ENCODE peak calls at places on chromosomes 12 and 14, in ten cellular contexts. V is neuronal stem cell, I is PC-3, U is stomach, W is breast epithelium, A is uterus, Q is psoas muscle, S is H1, M is fibroblast of lung, F is tibial nerve. G is an unnamed sample. For H3K9me3, the result is how much of the 10 kb centered on the place peaks cover.

GRCh38 chr12:92434607-92435025 is 268.2 kb upstream of the PLEKHG7 start:
- DNase-seq in V (no peak), I (no peak), U (no peak), W (no peak), A (no peak), Q (no peak), S (no peak), M (no peak), F (no peak), G (no peak)

GRCh38 chr12:63846249-63846967 is 1.9 kb downstream of the SRGAP1 start:
- DNase-seq in V (no peak), I (peak), U (no peak), W (no peak), A (no peak), Q (no peak), S (no peak), M (peak), F (no peak), G (no peak)

GRCh38 chr14:94423465-94424056 is 29.0 kb downstream of the SERPINA11 start:
- DNase-seq in V (peak), I (peak), U (peak), W (peak), A (peak), Q (peak), S (peak), M (peak), F (peak), G (peak)

GRCh38 chr12:28973491-28973890 is 175.6 kb upstream of the FAR2 start:
- DNase-seq in V (no peak), I (no peak), U (no peak), W (no peak), A (no peak), Q (no peak), S (no peak), M (no peak), F (no peak), G (no peak)

GRCh38 chr12:113889806-113890581 is 76.1 kb downstream of the RBM19 start:
- DNase-seq in V (no peak), I (no peak), U (no peak), W (no peak), A (peak), Q (no peak), S (no peak), M (no peak), F (no peak), G (no peak)

GRCh38 chr14:95465936-95466335 is 50.5 kb downstream of the SYNE3 start:
- DNase-seq in V (no peak), I (no peak), U (no peak), W (no peak), A (no peak), Q (no peak), S (no peak), M (no peak), F (no peak), G (no peak)

GRCh38 chr12:51871126-51871525 is 16.8 kb upstream of the ANKRD33 start:
- DNase-seq in V (no peak), I (no peak), U (no peak), W (no peak), A (no peak), Q (peak), S (no peak), M (no peak), F (peak), G (no peak)

GRCh38 chr12:109539508-109539907 is 33.8 kb downstream of the MMAB start:
- DNase-seq in V (no peak), I (peak), U (no peak), W (no peak), A (no peak), Q (no peak), S (no peak), M (peak), F (no peak), G (no peak)

GRCh38 chr12:109544955-109545531 is 28.3 kb downstream of the MMAB start:
- DNase-seq in V (no peak), I (peak), U (no peak), W (no peak), A (no peak), Q (no peak), S (no peak), M (peak), F (no peak), G (no peak)

GRCh38 chr12:112479413-112479812 is 60.7 kb downstream of the PTPN11 start:
- DNase-seq in V (no peak), I (no peak), U (no peak), W (no peak), A (no peak), Q (no peak), S (no peak), M (no peak), F (no peak), G (no peak)

GRCh38 chr12:51368640-51369517 is 22.3 kb downstream of the GALNT6 start:
- DNase-seq in V (no peak), I (no peak), U (peak), W (no peak), A (no peak), Q (peak), S (no peak), M (no peak), F (no peak), G (no peak)

GRCh38 chr12:25979563-25979962 is 21.1 kb downstream of the RASSF8 start:
- DNase-seq in V (no peak), I (peak), U (no peak), W (no peak), A (no peak), Q (no peak), S (no peak), M (no peak), F (no peak), G (no peak)

GRCh38 chr14:100533647-100534485 is 53.4 kb downstream of the BEGAIN start:
- DNase-seq in V (no peak), I (no peak), U (peak), W (peak), A (peak), Q (peak), S (no peak), M (peak), F (peak), G (no peak)

GRCh38 chr14:53963491-53964227 is 7.0 kb upstream of the BMP4 start:
- DNase-seq in V (no peak), I (peak), U (peak), W (peak), A (peak), Q (peak), S (peak), M (peak), F (no peak), G (no peak)

GRCh38 chr14:40697221-40697620 is 909.5 kb upstream of the LRFN5 start:
- DNase-seq in V (no peak), I (peak), U (no peak), W (no peak), A (no peak), Q (no peak), S (no peak), M (no peak), F (no peak), G (no peak)

GRCh38 chr12:62606654-62607053 is 140.0 kb downstream of the MON2 start:
- DNase-seq in V (no peak), I (no peak), U (no peak), W (no peak), A (no peak), Q (no peak), S (no peak), M (no peak), F (no peak), G (no peak)

GRCh38 chr14:105900398-105901160 is 374.2 kb downstream of the TMEM121 start:
- DNase-seq in V (no peak), I (no peak), U (no peak), W (no peak), A (no peak), Q (no peak), S (no peak), M (no peak), F (no peak), G (no peak)

GRCh38 chr14:105899657-105900397 is 373.4 kb downstream of the TMEM121 start:
- DNase-seq in V (no peak), I (no peak), U (no peak), W (no peak), A (no peak), Q (no peak), S (no peak), M (no peak), F (no peak), G (no peak)

GRCh38 chr14:105897725-105898113 is 371.3 kb downstream of the TMEM121 start:
- DNase-seq in V (no peak), I (no peak), U (no peak), W (no peak), A (no peak), Q (peak), S (no peak), M (no peak), F (no peak), G (no peak)

GRCh38 chr14:105898482-105899010 is 372.2 kb downstream of the TMEM121 start:
- DNase-seq in V (no peak), I (no peak), U (no peak), W (no peak), A (no peak), Q (peak), S (no peak), M (no peak), F (no peak), G (no peak)

DNA sequence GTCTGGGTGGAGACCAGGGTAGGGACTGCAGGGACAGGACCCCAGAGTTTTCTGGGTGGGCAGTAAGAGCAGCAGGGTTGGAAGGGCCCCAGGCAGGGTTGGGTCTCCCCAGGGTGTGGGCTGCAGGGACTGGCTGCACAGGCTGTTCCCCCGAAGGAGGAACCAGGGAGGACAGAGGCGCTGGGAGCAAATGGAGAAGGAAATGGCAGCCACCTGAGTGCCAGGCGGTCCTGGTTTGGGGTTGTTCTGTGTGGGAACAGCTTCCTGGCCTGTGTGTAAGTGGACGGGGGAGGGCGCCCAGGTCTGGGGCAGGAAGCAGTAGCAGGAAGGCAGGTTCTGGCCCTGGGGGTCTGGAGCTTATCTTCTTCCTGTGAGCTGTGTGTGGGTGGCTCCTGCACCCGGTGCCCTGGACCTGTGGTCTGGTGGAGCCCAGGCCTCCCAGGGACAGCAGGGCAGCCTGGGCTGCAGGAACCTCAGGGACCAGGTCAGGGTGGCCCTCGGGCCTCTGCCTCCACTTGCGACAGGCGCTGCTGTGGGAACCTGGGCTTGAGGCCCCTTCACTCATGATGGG is 372.8 kb downstream of the TMEM121 start:
- DNase-seq in V (no peak), I (no peak), U (no peak), W (no peak), A (no peak), Q (peak), S (no peak), M (no peak), F (no peak), G (no peak)
- H3K9me3 ChIP-seq in V (under half), I (under half), U (under half), W (under half), A (under half), Q (under half), S (half or more), M (under half), F (under half), G (under half)

GRCh38 chr12:120317258-120318105 is 10.1 kb downstream of the PLA2G1B start:
- DNase-seq in V (peak), I (peak), U (peak), W (peak), A (peak), Q (peak), S (peak), M (peak), F (peak), G (peak)

GRCh38 chr12:120314220-120314619 is 12.1 kb downstream of the SIRT4 start:
- DNase-seq in V (no peak), I (peak), U (no peak), W (no peak), A (no peak), Q (no peak), S (peak), M (no peak), F (no peak), G (peak)

GRCh38 chr12:120321382-120322202 is 6.0 kb downstream of the PLA2G1B start:
- DNase-seq in V (no peak), I (no peak), U (peak), W (no peak), A (no peak), Q (no peak), S (no peak), M (no peak), F (no peak), G (no peak)

GRCh38 chr12:120316798-120317257 is 10.8 kb downstream of the PLA2G1B start:
- DNase-seq in V (peak), I (peak), U (no peak), W (no peak), A (no peak), Q (no peak), S (peak), M (no peak), F (no peak), G (no peak)
- H3K4me3 ChIP-seq in V (peak), I (peak), U (peak), W (peak), A (peak), Q (peak), S (peak), M (peak), F (peak), G (peak)

DNA sequence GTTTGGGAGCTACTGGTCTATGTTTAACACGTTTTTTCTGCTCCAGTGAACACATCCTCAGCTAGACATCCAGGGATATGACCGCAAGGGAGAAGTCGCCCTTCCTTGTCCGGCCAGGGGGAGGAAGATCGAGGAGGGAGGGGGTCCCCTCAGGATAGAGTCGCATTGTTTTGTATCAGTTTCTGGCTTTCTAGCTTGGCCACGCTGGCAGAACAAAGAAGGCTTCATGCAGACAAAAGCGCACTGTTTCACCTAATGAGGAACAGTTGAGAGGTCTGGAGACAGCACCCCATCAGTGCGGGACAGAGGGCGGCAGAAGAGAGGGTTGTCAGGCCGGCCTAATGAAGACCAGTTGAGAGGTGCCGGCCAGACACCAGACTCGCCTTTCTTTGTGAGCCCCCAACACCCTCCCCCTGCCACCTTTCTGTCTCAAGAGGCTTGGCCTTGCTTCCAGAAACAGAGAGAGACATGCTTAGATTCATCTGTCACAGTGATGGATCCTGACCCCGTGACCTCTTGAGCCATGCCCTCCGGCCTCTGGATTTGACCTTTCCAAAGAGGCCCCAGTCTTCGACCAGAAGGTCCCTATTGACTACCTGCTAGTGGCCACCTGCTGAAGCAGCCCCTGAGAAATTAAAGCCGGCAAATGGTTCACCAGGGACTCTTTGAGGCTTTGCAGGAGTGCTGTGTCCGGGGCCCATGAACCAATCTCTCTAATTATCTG is 254.7 kb upstream of the TBX3 start:
- DNase-seq in V (peak), I (no peak), U (no peak), W (no peak), A (no peak), Q (no peak), S (no peak), M (no peak), F (no peak), G (no peak)
- H3K9me3 ChIP-seq in V (under half), I (under half), U (under half), W (under half), A (under half), Q (under half), S (under half), M (under half), F (under half), G (under half)

GRCh38 chr12:96249196-96250118 is 55.3 kb downstream of the ELK3 start:
- DNase-seq in V (no peak), I (no peak), U (no peak), W (no peak), A (peak), Q (peak), S (no peak), M (peak), F (no peak), G (no peak)
- H3K4me3 ChIP-seq in V (peak), I (no peak), U (no peak), W (no peak), A (no peak), Q (no peak), S (no peak), M (no peak), F (no peak), G (no peak)

GRCh38 chr12:79560165-79560889 is 130.4 kb downstream of the PAWR start:
- DNase-seq in V (no peak), I (peak), U (no peak), W (no peak), A (no peak), Q (no peak), S (no peak), M (no peak), F (no peak), G (no peak)

GRCh38 chr12:79557690-79558315 is 133.0 kb downstream of the PAWR start:
- DNase-seq in V (no peak), I (no peak), U (no peak), W (no peak), A (no peak), Q (no peak), S (no peak), M (no peak), F (no peak), G (no peak)

GRCh38 chr12:79559591-79559990 is 131.2 kb downstream of the PAWR start:
- DNase-seq in V (no peak), I (no peak), U (no peak), W (no peak), A (no peak), Q (no peak), S (no peak), M (no peak), F (no peak), G (no peak)

GRCh38 chr12:79561401-79562132 is 129.2 kb downstream of the PAWR start:
- DNase-seq in V (no peak), I (no peak), U (no peak), W (no peak), A (no peak), Q (no peak), S (no peak), M (no peak), F (no peak), G (no peak)

GRCh38 chr12:79558924-79559469 is 131.8 kb downstream of the PAWR start:
- DNase-seq in V (no peak), I (no peak), U (no peak), W (no peak), A (no peak), Q (no peak), S (no peak), M (no peak), F (no peak), G (no peak)
- H3K9me3 ChIP-seq in V (under half), I (under half), U (under half), W (under half), A (under half), Q (under half), S (under half), M (under half), F (under half), G (under half)

DNA sequence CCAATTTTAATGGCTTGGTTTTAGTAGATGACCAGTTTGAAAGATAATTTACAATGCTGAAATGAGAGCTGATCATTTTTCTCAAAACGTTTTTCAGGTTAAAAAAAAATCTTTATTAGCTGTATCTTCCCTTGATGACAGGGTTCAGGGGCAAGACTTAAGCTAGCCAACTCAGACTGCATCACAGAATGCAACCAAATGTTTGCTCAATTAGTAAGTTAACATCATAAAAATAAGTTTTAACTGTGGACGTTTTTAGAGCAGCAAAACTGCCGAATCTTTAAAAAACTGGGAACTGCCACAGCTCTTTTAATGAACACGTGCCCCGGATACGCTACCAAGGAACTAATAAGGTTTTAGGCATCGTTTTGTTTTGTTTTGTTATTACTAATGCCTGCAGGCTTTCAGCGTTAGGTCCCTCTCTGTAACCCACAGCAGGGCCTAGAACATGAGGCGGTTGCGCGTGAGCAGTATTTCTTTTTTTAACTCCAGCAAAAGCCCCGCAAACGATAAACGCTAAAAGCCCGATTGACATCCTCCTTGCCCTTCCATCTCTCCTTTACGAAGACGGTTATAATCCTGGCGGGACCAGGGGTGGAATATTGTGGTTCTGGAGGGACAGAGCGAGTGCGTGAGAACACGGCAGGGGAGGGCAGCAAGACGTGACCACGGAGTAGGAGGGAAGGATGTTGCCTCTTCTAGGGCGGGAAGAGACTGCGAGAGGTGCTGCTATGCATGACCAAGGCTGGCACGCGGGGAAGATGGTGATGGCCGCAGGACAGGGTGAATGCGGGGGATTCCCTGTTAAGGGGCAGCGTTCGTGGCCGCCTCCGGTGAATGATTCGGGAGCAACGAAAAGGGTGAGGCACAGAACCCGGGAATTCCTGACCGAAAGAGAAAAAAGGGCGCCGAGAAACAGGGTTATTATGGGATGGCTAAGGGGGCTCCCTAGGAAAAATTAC is 652 bp downstream of the SUPT16H start:
- DNase-seq in V (no peak), I (peak), U (peak), W (peak), A (peak), Q (peak), S (no peak), M (peak), F (peak), G (no peak)
- H3K4me3 ChIP-seq in V (peak), I (peak), U (peak), W (peak), A (peak), Q (peak), S (peak), M (peak), F (peak), G (peak)

GRCh38 chr12:38269897-38270296 is 46.7 kb upstream of the ALG10B start:
- DNase-seq in V (no peak), I (peak), U (no peak), W (no peak), A (no peak), Q (no peak), S (no peak), M (no peak), F (no peak), G (no peak)
- H3K9me3 ChIP-seq in V (under half), I (under half), U (under half), W (under half), A (under half), Q (under half), S (under half), M (under half), F (under half), G (under half)

GRCh38 chr12:131105736-131106356 is 152.1 kb downstream of the ADGRD1 start:
- DNase-seq in V (no peak), I (no peak), U (no peak), W (no peak), A (no peak), Q (no peak), S (no peak), M (no peak), F (no peak), G (no peak)
- H3K4me3 ChIP-seq in V (no peak), I (no peak), U (no peak), W (no peak), A (no peak), Q (no peak), S (no peak), M (no peak), F (no peak), G (no peak)

DNA sequence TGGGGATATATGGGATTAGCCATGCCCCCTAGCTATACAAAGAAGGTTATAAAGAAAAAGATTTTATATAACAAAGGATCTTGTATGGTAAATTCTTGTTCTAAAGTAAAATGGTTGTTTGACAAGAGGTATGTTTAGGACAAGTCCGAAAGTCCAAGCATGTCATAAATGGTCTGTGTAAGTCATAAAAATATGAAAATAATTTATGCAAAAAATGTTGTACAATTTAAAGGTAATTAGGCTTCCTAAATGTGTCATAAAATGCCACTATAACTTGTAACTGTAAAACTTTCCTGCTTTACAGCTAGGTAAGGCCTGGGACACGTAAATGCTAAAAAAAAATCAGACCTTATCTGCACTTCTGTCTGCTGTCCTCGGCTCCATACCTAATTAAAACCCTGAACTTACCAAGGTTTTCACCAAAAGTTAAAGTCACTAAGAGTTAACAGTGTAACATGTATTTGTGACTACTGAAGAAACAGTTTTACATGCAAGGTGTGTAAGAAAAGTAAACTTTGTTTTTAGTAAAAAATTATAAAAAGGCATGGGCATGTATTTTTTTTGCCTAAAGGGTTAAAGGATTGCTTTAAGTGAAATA is 110.0 kb upstream of the RESF1 start:
- DNase-seq in V (peak), I (peak), U (no peak), W (no peak), A (no peak), Q (no peak), S (no peak), M (peak), F (no peak), G (no peak)
- H3K9me3 ChIP-seq in V (under half), I (under half), U (under half), W (under half), A (under half), Q (under half), S (under half), M (under half), F (under half), G (under half)